ENCODE peak calls at places on chromosomes 3 and 15, in seven cellular contexts. S, W, N, H, Q, M and F are unnamed samples.

GRCh38 chr3:168121175-168121853 is 25.6 kb upstream of the GOLIM4 start:
- DNase-seq in S (peak), W (no peak), N (no peak), H (no peak), Q (no peak), M (peak), F (no peak)

GRCh38 chr3:124850633-124851032 is 36.5 kb downstream of the ITGB5 start:
- DNase-seq in S (no peak), W (no peak), N (no peak), H (no peak), Q (no peak), M (peak), F (no peak)

GRCh38 chr3:46882377-46883015 is 5.0 kb downstream of the PTH1R start:
- DNase-seq in S (no peak), W (no peak), N (no peak), H (no peak), Q (peak), M (no peak), F (no peak)

GRCh38 chr15:38745136-38745535 is 180.5 kb upstream of the RASGRP1 start:
- DNase-seq in S (no peak), W (peak), N (no peak), H (no peak), Q (no peak), M (no peak), F (no peak)

GRCh38 chr15:52143862-52144261 is 31.3 kb upstream of the BCL2L10 start:
- DNase-seq in S (no peak), W (peak), N (no peak), H (no peak), Q (peak), M (no peak), F (no peak)

GRCh38 chr3:72678892-72679291 is 169.4 kb downstream of the SHQ1 start:
- DNase-seq in S (no peak), W (no peak), N (peak), H (no peak), Q (no peak), M (no peak), F (no peak)

GRCh38 chr3:189260556-189261493 is 89.1 kb downstream of the TPRG1 start:
- DNase-seq in S (no peak), W (no peak), N (no peak), H (no peak), Q (no peak), M (peak), F (no peak)

GRCh38 chr15:50183112-50183794 is 1.3 kb downstream of the SLC27A2 start:
- DNase-seq in S (no peak), W (no peak), N (no peak), H (no peak), Q (no peak), M (no peak), F (no peak)

GRCh38 chr3:126537730-126538281 is 13.9 kb downstream of the CHST13 start:
- DNase-seq in S (no peak), W (no peak), N (no peak), H (peak), Q (no peak), M (no peak), F (peak)

GRCh38 chr15:64760056-64760455 is 15.3 kb downstream of the RBPMS2 start:
- DNase-seq in S (no peak), W (no peak), N (no peak), H (no peak), Q (no peak), M (no peak), F (no peak)

GRCh38 chr3:128226794-128227399 is 73.6 kb downstream of the EEFSEC start:
- DNase-seq in S (no peak), W (no peak), N (peak), H (no peak), Q (peak), M (peak), F (no peak)

GRCh38 chr15:44207643-44208042 is 12.6 kb upstream of the FRMD5 start:
- DNase-seq in S (no peak), W (no peak), N (no peak), H (no peak), Q (no peak), M (no peak), F (no peak)

GRCh38 chr15:62391565-62392262 is 226.6 kb upstream of the C2CD4B start:
- DNase-seq in S (peak), W (no peak), N (peak), H (peak), Q (peak), M (peak), F (peak)

GRCh38 chr3:143348486-143349327 is 229.1 kb downstream of the CHST2 start:
- DNase-seq in S (no peak), W (no peak), N (no peak), H (no peak), Q (no peak), M (no peak), F (no peak)

GRCh38 chr3:155517907-155518306 is 224.4 kb upstream of the STRIT1 start:
- DNase-seq in S (no peak), W (no peak), N (no peak), H (no peak), Q (no peak), M (no peak), F (no peak)

GRCh38 chr15:29669823-29670222 is 152.4 kb downstream of the TJP1 start:
- DNase-seq in S (no peak), W (no peak), N (no peak), H (no peak), Q (peak), M (no peak), F (no peak)

GRCh38 chr3:160003520-160004128 is 15.0 kb downstream of the IL12A start:
- DNase-seq in S (peak), W (no peak), N (peak), H (peak), Q (peak), M (peak), F (peak)

GRCh38 chr3:171788546-171789351 is 21.5 kb downstream of the PLD1 start:
- DNase-seq in S (no peak), W (peak), N (no peak), H (no peak), Q (no peak), M (no peak), F (no peak)

GRCh38 chr3:57982561-57983243 is 25.5 kb upstream of the FLNB start:
- DNase-seq in S (no peak), W (no peak), N (no peak), H (no peak), Q (no peak), M (no peak), F (no peak)

GRCh38 chr3:192915306-192915705 is 2.4 kb downstream of the MB21D2 start:
- DNase-seq in S (no peak), W (no peak), N (peak), H (no peak), Q (peak), M (no peak), F (no peak)

GRCh38 chr3:37628711-37629301 is 232.9 kb upstream of the CTDSPL start:
- DNase-seq in S (no peak), W (peak), N (no peak), H (no peak), Q (no peak), M (no peak), F (no peak)

GRCh38 chr15:48447657-48448056 is 116.4 kb downstream of the DUT start:
- DNase-seq in S (no peak), W (no peak), N (no peak), H (no peak), Q (no peak), M (no peak), F (no peak)

GRCh38 chr3:159637895-159638542 is 350.6 kb upstream of the IL12A start:
- DNase-seq in S (no peak), W (no peak), N (peak), H (no peak), Q (peak), M (no peak), F (no peak)

GRCh38 chr3:57793737-57794187 is 37.7 kb downstream of the SLMAP start:
- DNase-seq in S (no peak), W (no peak), N (no peak), H (no peak), Q (no peak), M (no peak), F (no peak)

GRCh38 chr15:55420171-55420871 is 12.0 kb downstream of the PIERCE2 start:
- DNase-seq in S (no peak), W (no peak), N (no peak), H (no peak), Q (no peak), M (no peak), F (no peak)

GRCh38 chr3:157693762-157694161 is 190.5 kb upstream of the VEPH1 start:
- DNase-seq in S (no peak), W (no peak), N (no peak), H (no peak), Q (no peak), M (no peak), F (no peak)

GRCh38 chr3:53493997-53494791 is at the start of gene CACNA1D:
- DNase-seq in S (peak), W (no peak), N (peak), H (peak), Q (no peak), M (peak), F (no peak)

GRCh38 chr15:92869263-92869940 is 30.7 kb upstream of the CHD2 start:
- DNase-seq in S (no peak), W (no peak), N (no peak), H (no peak), Q (peak), M (no peak), F (no peak)

GRCh38 chr3:143910756-143911155 is 60.9 kb upstream of the DIPK2A start:
- DNase-seq in S (no peak), W (no peak), N (no peak), H (no peak), Q (no peak), M (no peak), F (no peak)

GRCh38 chr15:37743826-37744225 is 190.6 kb upstream of the TMCO5A start:
- DNase-seq in S (no peak), W (no peak), N (no peak), H (no peak), Q (no peak), M (no peak), F (no peak)

GRCh38 chr3:166187237-166187636 is 350.0 kb upstream of the BCHE start:
- DNase-seq in S (no peak), W (no peak), N (no peak), H (no peak), Q (no peak), M (no peak), F (no peak)

GRCh38 chr15:89912145-89912673 is 543 bp downstream of the ARPIN start:
- DNase-seq in S (peak), W (no peak), N (peak), H (no peak), Q (peak), M (peak), F (no peak)

GRCh38 chr3:59101091-59101738 is 51.4 kb upstream of the CFAP20DC start:
- DNase-seq in S (no peak), W (no peak), N (no peak), H (no peak), Q (no peak), M (no peak), F (no peak)

GRCh38 chr15:67101981-67102929 is 36.9 kb downstream of the SMAD3 start:
- DNase-seq in S (no peak), W (no peak), N (no peak), H (no peak), Q (no peak), M (no peak), F (no peak)

GRCh38 chr3:42520906-42521305 is 18.5 kb downstream of the VIPR1 start:
- DNase-seq in S (no peak), W (no peak), N (no peak), H (no peak), Q (no peak), M (no peak), F (no peak)

DNA sequence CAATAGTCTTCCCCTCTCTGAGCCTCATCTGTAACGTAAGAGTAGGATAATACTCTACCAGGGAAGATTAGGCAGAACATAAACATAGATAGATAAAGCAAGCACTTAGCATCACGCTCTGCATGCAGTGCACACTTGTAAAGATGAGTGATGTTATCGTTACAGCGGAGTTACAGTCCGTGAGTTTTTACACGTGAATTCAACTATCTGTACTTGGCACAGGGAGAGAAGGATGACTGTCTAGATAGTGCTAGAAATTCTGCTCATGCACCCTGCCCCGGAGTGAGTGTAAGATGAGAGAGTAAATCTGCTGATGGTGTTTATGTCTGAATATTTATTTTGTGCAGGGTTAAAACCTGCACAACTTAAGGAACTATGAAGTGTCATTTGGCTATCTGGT is 35.8 kb downstream of the HAPLN3 start:
- DNase-seq in S (no peak), W (no peak), N (no peak), H (no peak), Q (no peak), M (no peak), F (no peak)
- TF ChIP-seq CTCF in S (no peak), W (no peak), N (no peak), H (no peak), Q (no peak), M (no peak), F (no peak)

GRCh38 chr3:120202363-120202762 is 82.7 kb downstream of the GPR156 start:
- DNase-seq in S (no peak), W (no peak), N (no peak), H (no peak), Q (no peak), M (no peak), F (no peak)

GRCh38 chr3:120200836-120201235 is 84.2 kb downstream of the GPR156 start:
- DNase-seq in S (no peak), W (no peak), N (no peak), H (no peak), Q (no peak), M (no peak), F (no peak)

GRCh38 chr3:120196812-120197211 is 88.2 kb downstream of the GPR156 start:
- DNase-seq in S (no peak), W (no peak), N (no peak), H (no peak), Q (no peak), M (no peak), F (no peak)

GRCh38 chr3:120196333-120196732 is 88.7 kb downstream of the GPR156 start:
- DNase-seq in S (no peak), W (no peak), N (no peak), H (no peak), Q (no peak), M (no peak), F (no peak)

GRCh38 chr3:120198305-120198878 is 86.6 kb downstream of the GPR156 start:
- DNase-seq in S (no peak), W (no peak), N (peak), H (no peak), Q (peak), M (no peak), F (no peak)
- TF ChIP-seq CTCF in S (no peak), W (peak), N (no peak), H (no peak), Q (peak), M (no peak), F (no peak)

DNA sequence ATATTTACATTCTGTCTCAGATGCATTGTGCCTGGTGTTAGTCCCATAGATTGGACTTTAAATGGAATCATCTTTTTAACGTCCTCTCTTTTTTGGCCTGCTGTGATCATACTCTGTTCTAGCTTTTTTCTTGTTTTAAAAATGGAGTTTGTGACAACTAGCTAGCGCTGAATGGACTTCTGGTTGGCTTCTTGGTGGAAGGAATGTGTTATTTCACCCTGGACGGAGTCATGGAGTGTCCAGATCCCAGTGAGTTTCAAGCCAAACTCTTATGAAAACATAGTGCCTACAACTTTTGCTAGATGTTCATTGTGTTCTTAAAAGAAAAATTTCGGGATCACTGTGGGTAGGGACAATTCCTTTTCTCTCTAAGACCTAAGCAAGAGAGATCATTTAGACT is 192.6 kb downstream of the TCF12 start:
- DNase-seq in S (no peak), W (no peak), N (no peak), H (no peak), Q (no peak), M (no peak), F (no peak)
- TF ChIP-seq CTCF in S (no peak), W (no peak), N (no peak), H (no peak), Q (no peak), M (peak), F (no peak)

GRCh38 chr3:112297714-112298113 is 3.7 kb upstream of the SLC9C1 start:
- DNase-seq in S (no peak), W (no peak), N (no peak), H (no peak), Q (no peak), M (no peak), F (no peak)
- TF ChIP-seq CTCF in S (no peak), W (no peak), N (no peak), H (no peak), Q (no peak), M (no peak), F (no peak)

DNA sequence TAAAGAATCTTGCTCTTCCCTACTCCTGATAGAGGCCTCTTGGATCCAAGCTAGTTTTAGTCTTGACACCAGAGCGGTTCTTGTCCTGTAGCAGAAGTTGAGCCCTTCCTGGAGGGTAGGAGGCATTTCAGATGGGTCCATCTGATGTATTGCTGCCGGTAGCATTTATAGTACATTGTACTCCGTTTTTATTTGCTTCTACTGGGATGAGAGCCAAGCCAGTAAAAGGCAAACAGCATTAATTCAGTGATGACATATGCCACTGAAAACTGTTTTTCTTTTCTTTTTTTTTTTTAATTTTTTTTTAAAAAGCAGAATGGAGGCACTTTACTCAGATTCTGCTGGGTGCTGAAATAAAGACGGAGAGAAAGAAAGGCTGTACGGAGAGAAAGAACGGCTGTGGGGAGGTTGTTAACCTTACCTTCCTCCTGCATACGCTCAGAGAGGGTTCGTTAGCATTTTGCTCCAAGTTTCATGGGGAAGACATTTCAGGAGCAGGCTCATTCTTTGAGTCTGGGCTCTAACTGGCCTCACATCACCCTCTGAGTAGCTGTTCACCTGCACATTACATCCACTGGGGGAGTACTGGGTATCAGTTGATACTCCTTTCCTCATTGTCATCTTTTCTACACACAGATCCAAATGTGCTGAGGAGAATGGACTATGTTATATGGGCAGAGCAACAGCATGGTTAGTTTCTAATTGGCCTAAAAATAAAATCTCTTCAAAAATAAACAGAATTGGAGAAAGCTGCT is 161.5 kb downstream of the FEZF2 start:
- DNase-seq in S (no peak), W (no peak), N (no peak), H (no peak), Q (no peak), M (no peak), F (no peak)
- TF ChIP-seq CTCF in S (no peak), W (peak), N (no peak), H (no peak), Q (no peak), M (no peak), F (no peak)

DNA sequence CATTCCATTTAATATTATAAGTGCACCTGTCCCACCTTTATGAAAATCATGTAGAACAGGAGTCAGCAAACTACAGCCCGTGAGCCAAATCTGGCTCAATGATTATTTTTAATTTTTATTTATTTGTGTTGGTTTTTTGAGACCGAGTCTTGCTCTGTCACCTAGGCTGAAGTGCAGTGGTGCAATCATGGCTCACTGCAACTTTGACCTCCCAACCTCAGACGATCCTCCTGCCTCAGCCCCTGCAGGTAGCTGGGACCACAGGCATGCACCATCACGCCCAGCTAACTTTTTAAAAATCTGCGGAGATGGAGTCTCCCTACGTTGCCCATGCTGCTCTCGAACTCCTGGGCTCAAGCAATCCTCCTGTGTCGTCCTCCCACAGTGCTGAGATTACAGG is 42.0 kb downstream of the MYO1E start:
- DNase-seq in S (no peak), W (no peak), N (no peak), H (no peak), Q (no peak), M (no peak), F (no peak)
- TF ChIP-seq CTCF in S (no peak), W (no peak), N (no peak), H (no peak), Q (no peak), M (no peak), F (no peak)

DNA sequence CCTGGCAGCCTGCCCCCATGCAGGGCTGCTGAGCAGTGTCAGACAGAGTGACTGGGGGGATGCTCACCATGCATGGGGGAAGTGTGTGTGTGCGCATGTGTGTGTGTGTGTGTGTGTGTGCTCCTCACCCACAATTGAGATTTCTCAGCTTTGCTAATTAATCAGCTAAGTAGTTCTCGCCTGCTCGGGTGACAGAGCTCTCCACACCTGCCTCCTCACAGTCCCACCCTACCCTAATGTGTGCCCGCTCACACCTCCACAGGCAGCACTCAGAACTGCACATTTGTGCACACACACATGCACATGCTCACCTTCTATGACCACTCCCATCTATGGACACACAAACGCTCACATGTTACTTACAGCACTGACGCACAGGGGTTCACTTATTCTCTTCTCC is 37.3 kb downstream of the CACNA2D2 start:
- DNase-seq in S (no peak), W (no peak), N (no peak), H (no peak), Q (no peak), M (no peak), F (no peak)
- TF ChIP-seq CTCF in S (no peak), W (no peak), N (no peak), H (no peak), Q (no peak), M (no peak), F (no peak)

GRCh38 chr3:15858547-15859506 is 61.0 kb upstream of the ANKRD28 start:
- DNase-seq in S (peak), W (no peak), N (peak), H (peak), Q (peak), M (peak), F (peak)

GRCh38 chr3:15859507-15860013 is 61.8 kb upstream of the ANKRD28 start:
- DNase-seq in S (peak), W (peak), N (peak), H (peak), Q (peak), M (peak), F (peak)

GRCh38 chr3:15861163-15861562 is 63.4 kb upstream of the ANKRD28 start:
- DNase-seq in S (no peak), W (no peak), N (no peak), H (no peak), Q (no peak), M (no peak), F (no peak)

GRCh38 chr3:15860014-15860934 is 62.5 kb upstream of the ANKRD28 start:
- DNase-seq in S (peak), W (no peak), N (peak), H (peak), Q (peak), M (peak), F (peak)
- TF ChIP-seq CTCF in S (no peak), W (no peak), N (no peak), H (no peak), Q (no peak), M (no peak), F (no peak)